ENCODE peak calls at places on chromosomes 5 and 9, in nine cellular contexts. L, Z, D, K, I, T, J, O and R are unnamed samples. For H3K4me1, the result is how much of the 10 kb centered on the place peaks cover.

GRCh38 chr5:26003966-26004365 is 1034.4 kb downstream of the CDH9 start:
- DNase-seq in L (no peak), Z (no peak), D (no peak), K (no peak), I (no peak), T (no peak), J (no peak), O (no peak), R (no peak)

GRCh38 chr5:2634399-2635176 is 116.9 kb downstream of the IRX2 start:
- DNase-seq in L (no peak), Z (no peak), D (no peak), K (no peak), I (peak), T (no peak), J (no peak), O (no peak), R (no peak)

GRCh38 chr5:39198080-39198479 is 21.3 kb downstream of the FYB1 start:
- DNase-seq in L (no peak), Z (no peak), D (no peak), K (no peak), I (no peak), T (no peak), J (peak), O (no peak), R (no peak)

GRCh38 chr9:21381752-21382339 is 3.4 kb downstream of the IFNA2 start:
- DNase-seq in L (no peak), Z (no peak), D (no peak), K (no peak), I (no peak), T (peak), J (peak), O (no peak), R (no peak)

GRCh38 chr5:33827885-33828284 is 63.9 kb downstream of the ADAMTS12 start:
- DNase-seq in L (no peak), Z (no peak), D (no peak), K (no peak), I (no peak), T (no peak), J (peak), O (no peak), R (no peak)

GRCh38 chr5:757346-757930 is 27.1 kb downstream of the ZDHHC11B start:
- DNase-seq in L (no peak), Z (no peak), D (no peak), K (peak), I (peak), T (no peak), J (no peak), O (no peak), R (peak)

GRCh38 chr5:110496276-110496675 is 230.2 kb downstream of the TMEM232 start:
- DNase-seq in L (no peak), Z (no peak), D (no peak), K (no peak), I (no peak), T (no peak), J (peak), O (no peak), R (no peak)

GRCh38 chr9:138022121-138022741 is 144.6 kb downstream of the CACNA1B start:
- DNase-seq in L (peak), Z (no peak), D (no peak), K (peak), I (peak), T (peak), J (peak), O (peak), R (no peak)

GRCh38 chr5:171907731-171908343 is 98.6 kb downstream of the FBXW11 start:
- DNase-seq in L (no peak), Z (no peak), D (no peak), K (no peak), I (peak), T (no peak), J (peak), O (peak), R (peak)

GRCh38 chr9:1207681-1208080 is 157.5 kb downstream of the DMRT2 start:
- DNase-seq in L (no peak), Z (no peak), D (no peak), K (no peak), I (no peak), T (no peak), J (peak), O (no peak), R (no peak)

GRCh38 chr9:70298245-70298771 is 39.5 kb downstream of the SMC5 start:
- DNase-seq in L (no peak), Z (no peak), D (no peak), K (no peak), I (no peak), T (no peak), J (peak), O (no peak), R (no peak)

GRCh38 chr9:98081477-98082219 is 25.1 kb downstream of the NANS start:
- DNase-seq in L (peak), Z (no peak), D (no peak), K (no peak), I (no peak), T (no peak), J (peak), O (no peak), R (peak)

GRCh38 chr9:107975426-107976010 is 485.9 kb upstream of the KLF4 start:
- DNase-seq in L (no peak), Z (no peak), D (peak), K (no peak), I (no peak), T (no peak), J (no peak), O (no peak), R (peak)

GRCh38 chr5:151038801-151039238 is 18.4 kb downstream of the GPX3 start:
- DNase-seq in L (peak), Z (no peak), D (no peak), K (no peak), I (no peak), T (no peak), J (peak), O (no peak), R (no peak)

GRCh38 chr9:126219717-126220116 is 106.9 kb upstream of the MVB12B start:
- DNase-seq in L (no peak), Z (no peak), D (no peak), K (no peak), I (peak), T (no peak), J (no peak), O (no peak), R (no peak)

GRCh38 chr5:143459433-143459832 is 55.9 kb upstream of the NR3C1 start:
- DNase-seq in L (no peak), Z (no peak), D (no peak), K (no peak), I (no peak), T (no peak), J (no peak), O (no peak), R (no peak)

GRCh38 chr9:88538311-88539085 is 3.5 kb downstream of the NXNL2 start:
- DNase-seq in L (no peak), Z (no peak), D (no peak), K (no peak), I (no peak), T (no peak), J (no peak), O (no peak), R (no peak)

GRCh38 chr5:1208743-1209551 is 7.6 kb downstream of the SLC6A19 start:
- DNase-seq in L (no peak), Z (no peak), D (peak), K (no peak), I (no peak), T (no peak), J (peak), O (no peak), R (peak)

GRCh38 chr5:2666081-2666480 is 85.4 kb downstream of the IRX2 start:
- DNase-seq in L (no peak), Z (no peak), D (no peak), K (no peak), I (no peak), T (no peak), J (no peak), O (no peak), R (no peak)

GRCh38 chr9:98374385-98375051 is 119.1 kb upstream of the TBC1D2 start:
- DNase-seq in L (no peak), Z (no peak), D (no peak), K (no peak), I (no peak), T (no peak), J (peak), O (peak), R (peak)

GRCh38 chr5:112529525-112529924 is 110.4 kb upstream of the EPB41L4A start:
- DNase-seq in L (no peak), Z (no peak), D (no peak), K (no peak), I (no peak), T (no peak), J (peak), O (no peak), R (no peak)

GRCh38 chr5:73256462-73257260 is 83.7 kb downstream of the TMEM174 start:
- DNase-seq in L (no peak), Z (no peak), D (no peak), K (no peak), I (no peak), T (no peak), J (peak), O (no peak), R (no peak)

GRCh38 chr5:134997015-134997414 is 29.3 kb downstream of the CATSPER3 start:
- DNase-seq in L (no peak), Z (no peak), D (no peak), K (no peak), I (no peak), T (no peak), J (no peak), O (no peak), R (no peak)

GRCh38 chr9:106420511-106420944 is 442.4 kb upstream of the ZNF462 start:
- DNase-seq in L (no peak), Z (no peak), D (no peak), K (no peak), I (no peak), T (no peak), J (peak), O (no peak), R (no peak)

GRCh38 chr5:132180134-132180745 is 47.4 kb downstream of the P4HA2 start:
- DNase-seq in L (no peak), Z (no peak), D (no peak), K (no peak), I (no peak), T (no peak), J (peak), O (no peak), R (peak)

GRCh38 chr9:90078988-90079457 is 474.2 kb downstream of the GADD45G start:
- DNase-seq in L (no peak), Z (no peak), D (no peak), K (no peak), I (no peak), T (no peak), J (no peak), O (no peak), R (no peak)

GRCh38 chr5:143511736-143512135 is 108.2 kb upstream of the NR3C1 start:
- DNase-seq in L (no peak), Z (no peak), D (no peak), K (no peak), I (no peak), T (no peak), J (no peak), O (no peak), R (no peak)

GRCh38 chr5:77774981-77775772 is 962 bp downstream of the TBCA start:
- DNase-seq in L (no peak), Z (no peak), D (no peak), K (no peak), I (no peak), T (no peak), J (peak), O (peak), R (no peak)
- H3K4me1 ChIP-seq in L (half or more), Z (half or more), D (under half), K (under half), I (under half), T (under half), J (half or more), O (under half), R (under half)

DNA sequence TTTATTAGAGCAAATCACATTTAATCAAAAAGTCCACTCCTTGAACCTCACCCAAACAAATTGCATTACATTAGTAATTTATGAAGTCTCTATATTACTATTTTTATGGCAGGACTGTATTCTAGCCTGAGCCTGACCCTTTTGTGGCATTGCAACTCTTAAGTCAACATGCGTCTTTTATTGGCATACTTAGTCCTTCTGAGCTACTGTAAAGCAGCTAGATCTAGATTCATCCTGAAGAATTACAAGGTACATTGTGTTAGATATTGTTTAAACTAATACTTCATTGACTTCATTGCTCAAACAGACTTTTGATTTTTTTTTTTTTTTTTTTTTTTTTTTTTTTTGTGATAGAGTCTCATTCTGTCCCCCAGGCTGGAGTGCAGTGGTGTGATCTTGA is 1842.5 kb upstream of the CDH9 start:
- DNase-seq in L (no peak), Z (no peak), D (no peak), K (no peak), I (no peak), T (no peak), J (no peak), O (no peak), R (no peak)
- TF ChIP-seq CTCF in L (no peak), Z (no peak), D (no peak), K (no peak), I (no peak), T (no peak), J (no peak), O (no peak), R (no peak)

GRCh38 chr5:139684881-139685749 is 37.0 kb downstream of the CXXC5 start:
- DNase-seq in L (no peak), Z (peak), D (no peak), K (no peak), I (peak), T (no peak), J (no peak), O (peak), R (no peak)
- H3K4me1 ChIP-seq in L (half or more), Z (half or more), D (under half), K (under half), I (under half), T (under half), J (under half), O (half or more), R (under half)

DNA sequence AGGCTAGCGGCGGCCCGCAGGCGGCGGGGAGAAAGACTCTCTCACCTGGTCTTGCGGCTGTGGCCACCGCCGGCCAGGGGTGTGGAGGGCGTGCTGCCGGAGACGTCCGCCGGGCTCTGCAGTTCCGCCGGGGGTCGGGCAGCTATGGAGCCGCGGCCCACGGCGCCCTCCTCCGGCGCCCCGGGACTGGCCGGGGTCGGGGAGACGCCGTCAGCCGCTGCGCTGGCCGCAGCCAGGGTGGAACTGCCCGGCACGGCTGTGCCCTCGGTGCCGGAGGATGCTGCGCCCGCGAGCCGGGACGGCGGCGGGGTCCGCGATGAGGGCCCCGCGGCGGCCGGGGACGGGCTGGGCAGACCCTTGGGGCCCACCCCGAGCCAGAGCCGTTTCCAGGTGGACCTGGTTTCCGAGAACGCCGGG is 253 bp downstream of the SLC12A2 start:
- DNase-seq in L (peak), Z (no peak), D (no peak), K (peak), I (peak), T (no peak), J (no peak), O (no peak), R (no peak)
- TF ChIP-seq CTCF in L (no peak), Z (peak), D (no peak), K (no peak), I (peak), T (no peak), J (peak), O (no peak), R (no peak)